ENCODE peak calls at places on chromosomes 6 and 20, in ten cellular contexts. R, X, O, D, Z, P, A, Q, Y and E are unnamed samples.

GRCh38 chr6:4401408-4402367 is 266.3 kb upstream of the ECI2 start:
- DNase-seq in R (no peak), X (peak), O (peak), D (no peak), Z (no peak), P (no peak), A (no peak), Q (no peak), Y (no peak), E (peak)

GRCh38 chr6:121482004-121482693 is 46.7 kb downstream of the GJA1 start:
- DNase-seq in R (no peak), X (no peak), O (no peak), D (peak), Z (no peak), P (no peak), A (no peak), Q (no peak), Y (no peak), E (no peak)

GRCh38 chr20:45909817-45910669 is 1.9 kb downstream of the PLTP start:
- DNase-seq in R (no peak), X (no peak), O (no peak), D (no peak), Z (no peak), P (no peak), A (no peak), Q (no peak), Y (no peak), E (no peak)

GRCh38 chr6:63440057-63440456 is 120.3 kb upstream of the LGSN start:
- DNase-seq in R (no peak), X (no peak), O (no peak), D (no peak), Z (no peak), P (no peak), A (no peak), Q (peak), Y (no peak), E (no peak)

GRCh38 chr20:13554706-13555105 is 84.0 kb downstream of the TASP1 start:
- DNase-seq in R (no peak), X (no peak), O (no peak), D (no peak), Z (no peak), P (no peak), A (no peak), Q (no peak), Y (no peak), E (no peak)

GRCh38 chr6:148771212-148771601 is 24.4 kb downstream of the UST start:
- DNase-seq in R (no peak), X (no peak), O (no peak), D (no peak), Z (no peak), P (no peak), A (no peak), Q (no peak), Y (no peak), E (peak)

GRCh38 chr20:57999465-58000111 is 228.9 kb downstream of the ANKRD60 start:
- DNase-seq in R (no peak), X (no peak), O (no peak), D (no peak), Z (no peak), P (no peak), A (no peak), Q (peak), Y (peak), E (peak)

GRCh38 chr6:105014448-105014847 is 57.5 kb downstream of the LIN28B start:
- DNase-seq in R (no peak), X (no peak), O (no peak), D (no peak), Z (no peak), P (no peak), A (no peak), Q (no peak), Y (no peak), E (no peak)

GRCh38 chr20:52261792-52262191 is 70.2 kb upstream of the ZFP64 start:
- DNase-seq in R (no peak), X (no peak), O (no peak), D (no peak), Z (no peak), P (no peak), A (no peak), Q (no peak), Y (no peak), E (no peak)

GRCh38 chr6:69584536-69584912 is 212.3 kb downstream of the LMBRD1 start:
- DNase-seq in R (no peak), X (no peak), O (no peak), D (no peak), Z (no peak), P (no peak), A (no peak), Q (no peak), Y (no peak), E (no peak)

GRCh38 chr6:13478525-13478962 is 8.9 kb downstream of the GFOD1 start:
- DNase-seq in R (no peak), X (no peak), O (no peak), D (no peak), Z (no peak), P (no peak), A (no peak), Q (no peak), Y (no peak), E (no peak)

GRCh38 chr20:64044484-64045247 is 4.8 kb downstream of the SOX18 start:
- DNase-seq in R (no peak), X (no peak), O (no peak), D (peak), Z (no peak), P (peak), A (no peak), Q (peak), Y (no peak), E (no peak)

GRCh38 chr20:13401596-13401995 is 180.5 kb downstream of the ISM1 start:
- DNase-seq in R (no peak), X (no peak), O (no peak), D (no peak), Z (no peak), P (no peak), A (no peak), Q (no peak), Y (no peak), E (no peak)

GRCh38 chr20:20017852-20018245 is 687 bp downstream of the NAA20 start:
- DNase-seq in R (no peak), X (no peak), O (no peak), D (no peak), Z (no peak), P (no peak), A (no peak), Q (no peak), Y (no peak), E (no peak)

GRCh38 chr20:41133709-41134361 is 3.5 kb upstream of the PLCG1 start:
- DNase-seq in R (no peak), X (no peak), O (no peak), D (no peak), Z (no peak), P (no peak), A (no peak), Q (no peak), Y (no peak), E (no peak)